ENCODE peak calls at places on chromosomes 12 and 14, in six cellular contexts. X, N, O, U, F and P are unnamed samples.
A peak's percentile ranks its signal among the peaks of the same experiment; 100 is the strongest.

GRCh38 chr12:57838594-57839302 is 7.8 kb downstream of the CTDSP2 start:
- DNase-seq in N (no peak), X (no peak), O (peak; percentile 58), F (no peak), U (no peak), P (no peak)

GRCh38 chr12:53093777-53094393 is 3.6 kb upstream of the IGFBP6 start:
- DNase-seq in U (no peak), X (no peak), F (no peak), N (no peak), O (no peak), P (no peak)

GRCh38 chr14:85546390-85546789 is 16.4 kb downstream of the FLRT2 start:
- DNase-seq in F (no peak), O (no peak), U (no peak), X (no peak), N (no peak), P (no peak)

GRCh38 chr14:65210118-65210826 is 108.0 kb upstream of the MAX start:
- DNase-seq in N (no peak), X (no peak), F (no peak), O (peak; percentile 49), U (no peak), P (no peak)

GRCh38 chr12:54154708-54155316 is 34.0 kb downstream of the SMUG1 start:
- DNase-seq in N (no peak), F (no peak), O (no peak), U (no peak), X (no peak), P (no peak)

GRCh38 chr12:62256408-62257079 is 3.7 kb upstream of the USP15 start:
- DNase-seq in U (no peak), X (no peak), N (no peak), F (no peak), O (peak; percentile 72), P (no peak)

GRCh38 chr12:122669397-122670070 is 33.6 kb downstream of the HCAR2 start:
- DNase-seq in O (peak; percentile 70), U (no peak), X (no peak), F (no peak), N (no peak), P (peak; percentile 39)

GRCh38 chr14:55107766-55108554 is 21.1 kb upstream of the LGALS3 start:
- DNase-seq in X (peak; percentile 26), F (peak; percentile 86), N (peak; percentile 82), U (peak; percentile 91), O (peak; percentile 98), P (peak; percentile 90)

GRCh38 chr12:10119072-10119471 is 10.9 kb downstream of the CLEC7A start:
- DNase-seq in F (no peak), U (no peak), O (no peak), X (no peak), N (no peak), P (no peak)

GRCh38 chr12:78566461-78566860 is 298.1 kb upstream of the SYT1 start:
- DNase-seq in O (no peak), U (no peak), X (no peak), F (no peak), N (no peak), P (no peak)

GRCh38 chr12:78560633-78561032 is 303.9 kb upstream of the SYT1 start:
- DNase-seq in O (no peak), X (no peak), F (no peak), U (no peak), N (no peak), P (no peak)

GRCh38 chr12:78559441-78559840 is 305.1 kb upstream of the SYT1 start:
- DNase-seq in U (no peak), F (no peak), N (no peak), O (no peak), X (no peak), P (no peak)

GRCh38 chr12:78568326-78569020 is 296.1 kb upstream of the SYT1 start:
- DNase-seq in O (no peak), X (no peak), F (no peak), N (no peak), U (no peak), P (peak; percentile 9)

GRCh38 chr12:78562358-78563205 is 302.0 kb upstream of the SYT1 start:
- DNase-seq in F (no peak), X (no peak), U (no peak), N (no peak), O (peak; percentile 41), P (no peak)
- TF ChIP-seq CTCF in F (no peak), X (no peak), U (no peak), N (no peak), O (peak; percentile 43), P (peak; percentile 44)

GRCh38 chr12:132251310-132251709 is 78.1 kb downstream of the GALNT9 start:
- DNase-seq in N (no peak), O (no peak), X (no peak), U (no peak), F (no peak), P (no peak)
- H3K27me3 ChIP-seq in N (no peaks in the 10 kb centered on the region), O (no peaks in the 10 kb centered on the region), X (no peaks in the 10 kb centered on the region), U (no peaks in the 10 kb centered on the region), F (no peaks in the 10 kb centered on the region), P (no peaks in the 10 kb centered on the region)

GRCh38 chr14:76376001-76376404 is at the start of gene ESRRB:
- DNase-seq in F (no peak), X (no peak), N (no peak), O (peak; percentile 39), U (no peak), P (no peak)
- H3K4me3 ChIP-seq in F (no peak within 1 kb of the TSS), X (peak within 1 kb of the TSS; percentile 1), N (no peak within 1 kb of the TSS), O (peak within 1 kb of the TSS; percentile 41), U (peak within 1 kb of the TSS; percentile 31), P (no peak within 1 kb of the TSS)

GRCh38 chr12:20718294-20718693 is 23.2 kb downstream of the SLCO1C1 start:
- DNase-seq in X (no peak), O (no peak), N (no peak), U (no peak), F (no peak), P (no peak)

GRCh38 chr12:20711846-20712245 is 16.7 kb downstream of the SLCO1C1 start:
- DNase-seq in O (no peak), N (no peak), U (no peak), X (no peak), F (no peak), P (no peak)

GRCh38 chr12:20716985-20717384 is 21.9 kb downstream of the SLCO1C1 start:
- DNase-seq in N (no peak), U (no peak), F (no peak), X (no peak), O (no peak), P (no peak)

DNA sequence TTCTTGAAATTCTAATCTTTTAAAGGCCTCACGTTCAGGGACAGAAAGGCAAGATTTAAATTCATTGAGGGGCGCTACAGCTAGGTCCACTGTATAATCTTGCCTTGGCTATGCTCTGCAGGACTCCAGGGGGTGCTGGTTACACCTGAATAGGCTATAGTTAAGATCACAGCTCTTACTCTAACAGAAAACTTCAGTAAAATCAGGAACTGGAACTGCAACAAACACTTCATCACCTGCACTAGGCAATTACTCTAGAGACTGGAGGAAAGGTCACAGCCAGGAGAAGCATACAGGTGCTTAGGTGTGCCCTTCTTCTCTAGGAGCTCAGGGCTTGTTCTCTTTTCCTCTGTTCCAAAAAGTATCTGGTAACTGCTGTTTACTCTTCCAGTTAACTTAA is 20.9 kb downstream of the SLCO1C1 start:
- DNase-seq in O (no peak), X (no peak), U (no peak), F (no peak), N (peak; percentile 28), P (no peak)
- TF ChIP-seq CTCF in O (no peak), X (no peak), U (no peak), F (no peak), N (peak; percentile 26), P (no peak)

GRCh38 chr12:98895086-98895651 is 250.1 kb downstream of the APAF1 start:
- DNase-seq in F (no peak), N (no peak), X (no peak), O (no peak), U (no peak), P (no peak)
- H3K27me3 ChIP-seq in F (peaks cover 15% of the 10 kb centered on the region), N (peaks cover 69% of the 10 kb centered on the region), X (peaks cover 7% of the 10 kb centered on the region), O (peaks cover 69% of the 10 kb centered on the region), U (peaks cover 19% of the 10 kb centered on the region), P (peaks cover 15% of the 10 kb centered on the region)

DNA sequence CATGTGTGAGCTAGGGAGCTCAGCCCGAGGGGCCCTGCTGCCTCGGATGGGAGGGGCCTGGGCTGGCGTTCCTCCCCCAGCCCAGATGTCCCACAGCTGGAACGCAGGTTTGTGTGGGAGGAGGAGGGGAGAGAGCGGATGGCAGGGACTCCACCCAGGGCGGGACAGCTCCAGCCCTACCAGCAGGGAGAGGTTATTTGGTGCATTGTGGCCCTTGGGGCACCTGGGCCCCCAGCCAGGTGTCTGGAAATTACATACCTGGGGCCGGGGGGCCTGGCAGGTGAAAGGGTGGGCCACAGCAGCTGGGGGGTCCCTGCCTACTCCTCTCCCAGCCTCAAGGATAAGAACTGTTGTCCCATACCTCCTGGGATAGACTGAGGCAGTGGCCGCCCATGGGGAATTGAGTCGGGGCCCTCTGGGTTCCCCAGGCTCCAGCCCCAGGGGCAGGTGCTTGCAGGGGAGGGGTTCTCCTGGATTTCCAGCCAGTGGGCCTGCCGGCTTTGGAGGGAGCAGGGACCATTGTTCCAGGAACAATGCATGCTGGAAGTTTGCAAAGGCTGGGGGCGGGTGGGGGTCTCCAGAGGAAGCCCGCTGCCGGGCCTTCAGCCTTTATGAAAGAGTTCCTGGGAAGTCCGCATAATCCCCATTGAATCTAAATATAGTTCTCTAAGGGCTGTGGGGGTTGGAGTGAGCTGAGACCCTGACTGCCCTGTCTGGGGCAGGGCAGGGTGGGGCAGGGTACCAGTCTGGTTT is 1.2 kb downstream of the KIF26A start:
- DNase-seq in X (no peak), U (peak; percentile 63), F (no peak), N (no peak), O (no peak), P (no peak)
- H3K4me3 ChIP-seq in X (peak overlapping the region; percentile 21), U (peak overlapping the region; percentile 70), F (peak overlapping the region; percentile 45), N (peak overlapping the region; percentile 51), O (peak overlapping the region; percentile 75), P (peak overlapping the region; percentile 21)